ENCODE peak calls at places on chromosome 16, in eight cellular contexts. U is fibroblast of lung; K is RWPE1; W is osteocyte; G is prostate gland; A is hepatocyte; B is CD4-positive, alpha-beta T cell; V is astrocyte of the spinal cord. X is an unnamed sample.

GRCh38 chr16:88062341-88062861 is 111.2 kb downstream of the BANP start:
- DNase-seq in U (peak), W (no peak), A (peak), B (no peak), G (no peak), V (peak), K (no peak), X (peak)

GRCh38 chr16:51763072-51763658 is 612.1 kb upstream of the SALL1 start:
- DNase-seq in K (no peak), B (no peak), U (no peak), W (no peak), G (no peak), A (peak), V (peak), X (no peak)

GRCh38 chr16:85423631-85424030 is 189.5 kb upstream of the GSE1 start:
- DNase-seq in U (no peak), V (no peak), G (no peak), B (no peak), A (no peak), K (no peak), W (no peak), X (no peak)

GRCh38 chr16:85360323-85361277 is 248.3 kb upstream of the CIBAR2 start:
- DNase-seq in B (no peak), G (peak), A (peak), V (no peak), U (no peak), W (no peak), K (peak), X (no peak)

GRCh38 chr16:22027633-22028032 is 19.7 kb downstream of the MOSMO start:
- DNase-seq in W (no peak), G (no peak), A (no peak), U (no peak), V (no peak), K (no peak), B (no peak), X (no peak)

GRCh38 chr16:73071131-73071940 is 23.4 kb upstream of the ZFHX3 start:
- DNase-seq in A (peak), K (no peak), G (no peak), V (peak), U (peak), W (no peak), B (no peak), X (no peak)

GRCh38 chr16:11010576-11011221 is 66.3 kb downstream of the CLEC16A start:
- DNase-seq in V (no peak), K (no peak), U (no peak), B (no peak), W (no peak), G (no peak), A (no peak), X (no peak)

GRCh38 chr16:8966781-8967436 is 3.2 kb upstream of the USP7 start:
- DNase-seq in A (no peak), W (no peak), B (no peak), V (no peak), G (no peak), U (no peak), K (no peak), X (no peak)

GRCh38 chr16:27759947-27760844 is 210.3 kb downstream of the KATNIP start:
- DNase-seq in K (no peak), G (no peak), W (no peak), B (no peak), U (no peak), V (no peak), A (no peak), X (no peak)

GRCh38 chr16:6483634-6484033 is 849.0 kb upstream of the RBFOX1 start:
- DNase-seq in A (no peak), G (no peak), U (no peak), W (no peak), B (no peak), K (no peak), V (no peak), X (no peak)

GRCh38 chr16:77307764-77308561 is 108.8 kb downstream of the SYCE1L start:
- DNase-seq in W (no peak), U (peak), V (peak), B (no peak), A (peak), G (no peak), K (peak), X (peak)

GRCh38 chr16:52480237-52480636 is 66.7 kb downstream of the TOX3 start:
- DNase-seq in B (no peak), U (no peak), V (no peak), G (no peak), A (no peak), W (no peak), K (no peak), X (no peak)

GRCh38 chr16:72946474-72947194 is 101.3 kb downstream of the ZFHX3 start:
- DNase-seq in K (no peak), V (no peak), W (no peak), U (peak), A (no peak), B (no peak), G (no peak), X (no peak)

GRCh38 chr16:28609631-28610594 is at the start of gene SULT1A1:
- DNase-seq in K (no peak), V (no peak), U (no peak), A (peak), G (no peak), W (no peak), B (no peak), X (no peak)

GRCh38 chr16:66130296-66130910 is 236.1 kb upstream of the CDH5 start:
- DNase-seq in G (no peak), V (peak), B (no peak), A (no peak), K (no peak), W (no peak), U (peak), X (peak)

GRCh38 chr16:68346892-68347480 is 36.2 kb downstream of the PRMT7 start:
- DNase-seq in K (no peak), G (no peak), A (no peak), B (no peak), W (no peak), U (no peak), V (no peak), X (no peak)

GRCh38 chr16:82016964-82017363 is 5.7 kb upstream of the SDR42E1 start:
- DNase-seq in K (no peak), U (peak), A (no peak), B (no peak), G (no peak), V (peak), W (no peak), X (peak)

GRCh38 chr16:82010649-82011048 is 621 bp downstream of the SDR42E1 start:
- DNase-seq in G (no peak), A (no peak), B (no peak), K (no peak), U (no peak), W (no peak), V (no peak), X (no peak)

GRCh38 chr16:82020051-82020450 is 8.8 kb upstream of the SDR42E1 start:
- DNase-seq in W (no peak), U (no peak), V (no peak), B (no peak), G (no peak), K (no peak), A (no peak), X (no peak)

GRCh38 chr16:82011199-82011641 is at the start of gene SDR42E1:
- DNase-seq in V (no peak), K (peak), U (peak), A (no peak), B (peak), W (no peak), G (peak), X (no peak)

DNA sequence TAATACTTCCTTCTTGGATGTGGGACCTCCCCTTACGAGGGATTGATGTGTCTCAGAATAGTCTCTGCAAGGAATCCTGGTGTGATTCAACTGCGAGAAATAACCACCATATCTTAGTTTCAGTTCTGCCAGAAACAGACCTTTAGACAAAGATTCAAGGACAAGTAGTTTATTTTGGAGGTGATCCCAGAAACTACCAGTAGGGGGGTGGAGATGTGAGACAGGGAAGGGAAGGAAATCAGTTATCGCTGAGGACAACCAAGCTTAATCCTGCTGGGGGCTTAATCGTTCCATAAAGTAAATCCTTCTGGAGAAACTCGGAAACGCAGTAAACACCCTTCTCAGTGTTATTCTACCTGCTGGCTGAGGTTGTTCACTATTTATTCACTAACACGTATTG is 5.0 kb upstream of the SDR42E1 start:
- DNase-seq in B (no peak), G (peak), V (peak), W (no peak), A (peak), U (peak), K (peak), X (no peak)
- TF ChIP-seq CTCF in B (no peak), G (peak), V (peak), W (peak), A (peak), U (no peak), K (peak), X (peak)

DNA sequence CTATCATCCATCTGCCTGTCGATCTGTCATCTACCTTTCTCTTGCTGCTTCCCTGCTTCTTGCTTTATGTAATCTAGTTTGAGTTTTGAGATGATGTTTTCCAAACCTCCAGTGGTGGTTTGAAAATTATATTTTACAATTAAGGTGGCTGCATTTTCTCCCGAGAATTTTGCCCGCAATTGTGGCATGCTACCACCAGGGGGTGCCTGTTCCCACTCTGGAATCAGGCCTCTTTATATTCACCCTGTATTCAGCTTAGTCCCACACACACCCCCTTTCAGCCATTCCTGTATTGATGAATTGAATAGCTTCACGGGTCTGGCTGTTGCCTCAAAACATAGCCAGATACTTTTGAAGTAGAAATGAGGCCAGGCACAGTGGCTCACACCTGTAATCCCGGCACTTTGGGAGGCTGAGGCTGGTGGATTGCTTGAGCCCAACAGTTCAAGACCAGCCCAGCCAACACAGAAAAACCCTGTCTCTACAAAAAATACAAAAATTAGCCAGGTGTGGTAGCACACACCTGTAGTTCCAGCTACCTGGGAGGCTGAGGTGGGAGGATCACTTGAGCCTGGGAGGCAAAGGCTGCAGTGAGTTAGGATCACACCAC is 3.2 kb downstream of the PRSS22 start:
- DNase-seq in V (no peak), K (no peak), G (no peak), A (no peak), U (no peak), B (no peak), W (no peak), X (no peak)
- TF ChIP-seq CTCF in V (peak), K (peak), G (peak), A (peak), U (peak), B (no peak), W (peak), X (peak)

DNA sequence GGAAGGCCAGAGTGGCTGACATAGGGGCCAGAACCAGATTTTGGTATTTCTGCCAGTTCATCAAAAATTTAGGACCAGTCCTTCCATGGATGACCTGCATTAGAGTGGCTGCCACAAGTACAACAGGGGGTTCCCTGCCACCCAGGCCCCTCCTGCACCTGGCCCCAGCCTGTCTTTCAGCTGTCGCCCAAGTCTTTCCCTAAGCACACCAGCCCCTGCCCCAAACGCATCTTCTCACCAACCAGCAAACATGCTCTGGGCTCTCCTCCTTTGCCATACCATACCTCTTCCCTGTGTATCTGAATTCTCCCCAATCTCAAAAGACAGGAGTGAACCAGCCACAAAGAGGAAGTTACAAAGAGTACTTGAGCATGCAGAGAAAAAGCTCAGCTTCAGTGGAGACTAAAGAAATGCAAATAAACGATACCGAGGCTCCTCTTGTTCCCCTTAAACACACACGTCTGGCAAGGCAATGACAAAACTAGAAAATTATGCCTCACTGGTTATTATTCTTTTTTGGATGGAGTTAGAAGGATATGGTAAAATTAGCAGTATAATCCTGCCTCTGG is 130.6 kb downstream of the DYNLRB2 start:
- DNase-seq in K (no peak), B (no peak), G (no peak), U (no peak), A (no peak), W (peak), V (no peak), X (no peak)
- TF ChIP-seq CTCF in K (no peak), B (no peak), G (no peak), U (no peak), A (no peak), W (no peak), V (no peak), X (no peak)

DNA sequence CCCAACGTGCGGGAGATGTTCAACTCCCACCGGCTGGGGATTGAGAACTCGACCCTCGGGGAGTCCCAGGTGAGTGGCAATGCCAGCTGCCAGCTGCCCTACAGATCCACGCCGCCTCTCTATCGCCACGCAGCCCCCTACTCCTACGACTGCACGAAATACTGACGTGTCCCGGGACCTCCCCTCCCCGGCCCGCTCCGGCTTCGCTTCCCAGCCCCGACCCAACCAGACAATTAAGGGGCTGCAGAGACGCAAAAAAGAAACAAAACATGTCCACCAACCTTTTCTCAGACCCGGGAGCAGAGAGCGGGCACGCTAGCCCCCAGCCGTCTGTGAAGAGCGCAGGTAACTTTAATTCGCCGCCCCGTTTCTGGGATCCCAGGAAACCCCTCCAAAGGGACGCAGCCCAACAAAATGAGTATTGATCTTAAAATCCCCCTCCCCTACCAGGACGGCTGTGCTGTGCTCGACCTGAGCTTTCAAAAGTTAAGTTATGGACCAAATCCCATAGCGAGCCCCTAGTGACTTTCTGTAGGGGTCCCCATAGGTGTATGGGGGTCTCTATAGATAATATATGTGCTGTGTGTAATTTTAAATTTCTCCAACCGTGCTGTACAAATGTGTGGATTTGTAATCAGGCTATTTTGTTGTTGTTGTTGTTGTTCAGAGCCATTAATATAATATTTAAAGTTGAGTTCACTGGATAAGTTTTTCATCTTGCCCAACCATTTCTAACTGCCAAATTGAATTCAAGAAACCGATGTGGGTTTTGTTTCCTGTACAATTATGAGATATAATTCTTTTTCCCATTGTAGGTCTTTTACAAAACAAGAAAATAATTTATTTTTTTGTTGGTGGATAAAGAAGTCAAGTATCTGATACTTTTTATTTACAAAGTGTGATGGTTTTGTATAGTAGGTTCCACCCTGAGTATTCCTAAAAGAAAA is 2.3 kb downstream of the FOXC2 start:
- DNase-seq in K (no peak), U (no peak), A (no peak), W (no peak), B (no peak), V (no peak), G (no peak), X (no peak)
- TF ChIP-seq CTCF in K (no peak), U (no peak), A (no peak), W (no peak), B (no peak), V (no peak), G (no peak), X (no peak)

GRCh38 chr16:90083139-90083538 is 6.0 kb upstream of the PRDM7 start:
- DNase-seq in V (no peak), K (no peak), U (no peak), A (no peak), W (peak), B (no peak), G (no peak), X (no peak)

GRCh38 chr16:90078594-90078895 is 1.4 kb upstream of the PRDM7 start:
- DNase-seq in V (no peak), U (no peak), G (no peak), A (no peak), B (no peak), W (no peak), K (no peak), X (no peak)

GRCh38 chr16:90081606-90081970 is 4.5 kb upstream of the PRDM7 start:
- DNase-seq in W (no peak), K (no peak), B (no peak), V (no peak), U (no peak), A (no peak), G (no peak), X (no peak)

GRCh38 chr16:90077240-90077756 is at the start of gene PRDM7:
- DNase-seq in U (peak), W (peak), A (peak), G (peak), V (peak), B (peak), K (peak), X (peak)

GRCh38 chr16:90077757-90078593 is 844 bp upstream of the PRDM7 start:
- DNase-seq in G (no peak), A (peak), V (peak), W (peak), U (peak), B (no peak), K (no peak), X (no peak)
- TF ChIP-seq CTCF in G (no peak), A (peak), V (peak), W (peak), U (no peak), B (peak), K (no peak), X (no peak)

GRCh38 chr16:59440-60059 is 5.9 kb downstream of the SNRNP25 start:
- DNase-seq in G (no peak), A (no peak), B (no peak), K (no peak), V (no peak), U (no peak), W (no peak), X (no peak)

GRCh38 chr16:55571-56136 is 2.0 kb downstream of the SNRNP25 start:
- DNase-seq in U (no peak), G (no peak), W (no peak), K (no peak), A (no peak), V (no peak), B (no peak), X (no peak)

GRCh38 chr16:58491-59439 is 5.1 kb downstream of the SNRNP25 start:
- DNase-seq in A (no peak), K (no peak), U (no peak), B (no peak), G (no peak), W (no peak), V (no peak), X (no peak)

GRCh38 chr16:56231-56927 is 2.8 kb downstream of the SNRNP25 start:
- DNase-seq in V (no peak), G (no peak), A (no peak), W (no peak), B (no peak), U (no peak), K (no peak), X (no peak)

GRCh38 chr16:57711-58110 is 4.1 kb downstream of the SNRNP25 start:
- DNase-seq in V (no peak), G (no peak), U (peak), K (no peak), A (no peak), W (no peak), B (no peak), X (no peak)
- TF ChIP-seq CTCF in V (no peak), G (no peak), U (no peak), K (no peak), A (no peak), W (no peak), B (no peak), X (no peak)

GRCh38 chr16:2053897-2054296 is 6.1 kb downstream of the TSC2 start:
- DNase-seq in B (no peak), U (no peak), K (no peak), V (no peak), A (no peak), G (no peak), W (no peak), X (no peak)

GRCh38 chr16:2057438-2057837 is 9.7 kb downstream of the TSC2 start:
- DNase-seq in G (no peak), B (no peak), V (no peak), W (no peak), A (no peak), U (no peak), K (no peak), X (no peak)

GRCh38 chr16:2054543-2055245 is 6.9 kb downstream of the TSC2 start:
- DNase-seq in U (no peak), B (no peak), V (no peak), W (no peak), G (no peak), K (no peak), A (no peak), X (no peak)

GRCh38 chr16:2056681-2057407 is 9.1 kb downstream of the TSC2 start:
- DNase-seq in K (no peak), W (no peak), U (no peak), V (no peak), B (no peak), G (no peak), A (no peak), X (no peak)

GRCh38 chr16:2056077-2056476 is 8.3 kb downstream of the TSC2 start:
- DNase-seq in K (no peak), A (no peak), W (no peak), U (no peak), V (no peak), B (no peak), G (no peak), X (no peak)
- TF ChIP-seq CTCF in K (no peak), A (peak), W (peak), U (peak), V (peak), B (no peak), G (peak), X (peak)

GRCh38 chr16:86509759-86510464 is 415 bp upstream of the FOXF1 start:
- DNase-seq in V (peak), A (peak), U (peak), W (no peak), B (no peak), K (no peak), G (no peak), X (no peak)
- TF ChIP-seq CTCF in V (no peak), A (peak), U (peak), W (no peak), B (no peak), K (no peak), G (no peak), X (no peak)

GRCh38 chr16:528111-529011 is 849 bp downstream of the CAPN15 start:
- DNase-seq in K (peak), B (no peak), W (no peak), A (peak), G (no peak), U (peak), V (peak), X (no peak)
- TF ChIP-seq CTCF in K (no peak), B (no peak), W (no peak), A (no peak), G (no peak), U (no peak), V (no peak), X (no peak)

X was measured in AG09309.